ENCODE peak calls at places on chromosome 20, in ten cellular contexts. E is prostate gland, H is vagina, R is uterus, Z is H1, D is stomach, Q is A549, G is IMR-90, O is esophagus squamous epithelium, M is Peyer's patch. F is an unnamed sample.
A peak's percentile ranks its signal among the peaks of the same experiment; 100 is the strongest.

GRCh38 chr20:58994390-58995159 is 12.5 kb downstream of the CTSZ start:
- DNase-seq in R (no peak), Q (no peak), G (no peak), H (no peak), M (peak; percentile 30), O (no peak), E (no peak), D (no peak), Z (no peak), F (no peak)

GRCh38 chr20:46573234-46573633 is 22.8 kb upstream of the OCSTAMP start:
- DNase-seq in R (no peak), M (no peak), E (no peak), G (no peak), Q (no peak), O (no peak), H (no peak), D (no peak), Z (no peak), F (no peak)

GRCh38 chr20:56828402-56828801 is 199.3 kb downstream of the TFAP2C start:
- DNase-seq in R (no peak), M (no peak), H (no peak), E (no peak), O (no peak), D (no peak), G (no peak), Q (no peak), Z (no peak), F (no peak)

GRCh38 chr20:61886721-61887658 is 178.7 kb downstream of the TAF4 start:
- DNase-seq in Q (peak; percentile 45), O (no peak), E (no peak), Z (peak; percentile 66), M (peak; percentile 55), D (no peak), G (peak; percentile 35), R (no peak), H (no peak), F (peak; percentile 41)

GRCh38 chr20:26218301-26218700 is 521.6 kb upstream of the ZNF337 start:
- DNase-seq in O (no peak), H (no peak), Z (no peak), R (no peak), D (no peak), M (no peak), G (peak; percentile 5), Q (no peak), E (no peak), F (no peak)

GRCh38 chr20:11935754-11936551 is 18.3 kb downstream of the BTBD3 start:
- DNase-seq in M (no peak), R (no peak), O (no peak), Z (no peak), D (no peak), E (no peak), G (no peak), Q (no peak), H (no peak), F (no peak)

GRCh38 chr20:55790178-55790577 is 215.1 kb downstream of the CBLN4 start:
- DNase-seq in D (no peak), E (no peak), M (no peak), O (no peak), Q (no peak), H (no peak), R (no peak), G (no peak), Z (no peak), F (no peak)

GRCh38 chr20:20731945-20732296 is 19.5 kb upstream of the RALGAPA2 start:
- DNase-seq in O (no peak), D (no peak), M (no peak), G (no peak), R (peak; percentile 44), Z (no peak), Q (no peak), E (no peak), H (no peak), F (no peak)

GRCh38 chr20:59585714-59586404 is 18.5 kb upstream of the PHACTR3 start:
- DNase-seq in D (no peak), O (no peak), H (no peak), E (no peak), Z (no peak), G (no peak), R (no peak), Q (no peak), M (no peak), F (no peak)

GRCh38 chr20:54476336-54476928 is 1.0 kb downstream of the DOK5 start:
- DNase-seq in Q (no peak), D (no peak), M (no peak), Z (no peak), E (no peak), G (no peak), R (no peak), O (no peak), H (no peak), F (peak; percentile 25)

GRCh38 chr20:1278993-1279392 is 12.9 kb downstream of the SNPH start:
- DNase-seq in G (no peak), Q (no peak), O (no peak), E (no peak), D (no peak), M (no peak), H (no peak), Z (no peak), R (no peak), F (no peak)

GRCh38 chr20:19338960-19339359 is 126.5 kb downstream of the SLC24A3 start:
- DNase-seq in M (no peak), Z (no peak), Q (no peak), D (no peak), H (no peak), R (no peak), G (no peak), O (no peak), E (no peak), F (no peak)

GRCh38 chr20:45181639-45182038 is 6.9 kb downstream of the PI3 start:
- DNase-seq in O (no peak), E (no peak), R (no peak), H (no peak), Z (no peak), D (no peak), M (no peak), G (no peak), Q (no peak), F (no peak)

GRCh38 chr20:41991412-41991811 is 373.2 kb upstream of the CHD6 start:
- DNase-seq in R (no peak), G (no peak), Q (no peak), E (no peak), Z (no peak), M (no peak), O (no peak), H (no peak), D (no peak), F (no peak)

GRCh38 chr20:3786126-3786484 is 435 bp downstream of the CENPB start:
- DNase-seq in M (peak; percentile 69), O (no peak), D (peak; percentile 45), Q (no peak), Z (peak; percentile 70), H (no peak), R (no peak), E (peak; percentile 25), G (peak; percentile 61), F (peak; percentile 48)

GRCh38 chr20:36497856-36498255 is 43.5 kb upstream of the MYL9 start:
- DNase-seq in Z (no peak), G (no peak), O (no peak), D (peak; percentile 74), E (no peak), M (peak; percentile 27), H (no peak), Q (no peak), R (no peak), F (no peak)

GRCh38 chr20:43570496-43570895 is 11.7 kb downstream of the SGK2 start:
- DNase-seq in E (no peak), R (no peak), H (no peak), O (no peak), Q (no peak), M (no peak), Z (no peak), D (no peak), G (no peak), F (no peak)
- H3K9me3 ChIP-seq in E (no peaks in the 10 kb centered on the region), R (no peaks in the 10 kb centered on the region), H (no peaks in the 10 kb centered on the region), O (no peaks in the 10 kb centered on the region), Q (no peaks in the 10 kb centered on the region), M (no peaks in the 10 kb centered on the region), Z (no peaks in the 10 kb centered on the region), D (no peaks in the 10 kb centered on the region), G (no peaks in the 10 kb centered on the region), F (no peaks in the 10 kb centered on the region)

GRCh38 chr20:50415516-50416268 is 94.5 kb upstream of the PTPN1 start:
- DNase-seq in Q (peak; percentile 39), H (peak; percentile 99), Z (peak; percentile 59), D (peak; percentile 100), R (peak; percentile 99), M (peak; percentile 97), G (peak; percentile 87), O (peak; percentile 41), E (peak; percentile 100), F (peak; percentile 97)
- TF ChIP-seq POLR2A in Q (no peak), H (no peak), Z (no peak), D (peak; percentile 54), R (peak; percentile 79), M (peak; percentile 87), G (peak; percentile 38), O (peak; percentile 58), E (peak; percentile 82), F (peak; percentile 65)

DNA sequence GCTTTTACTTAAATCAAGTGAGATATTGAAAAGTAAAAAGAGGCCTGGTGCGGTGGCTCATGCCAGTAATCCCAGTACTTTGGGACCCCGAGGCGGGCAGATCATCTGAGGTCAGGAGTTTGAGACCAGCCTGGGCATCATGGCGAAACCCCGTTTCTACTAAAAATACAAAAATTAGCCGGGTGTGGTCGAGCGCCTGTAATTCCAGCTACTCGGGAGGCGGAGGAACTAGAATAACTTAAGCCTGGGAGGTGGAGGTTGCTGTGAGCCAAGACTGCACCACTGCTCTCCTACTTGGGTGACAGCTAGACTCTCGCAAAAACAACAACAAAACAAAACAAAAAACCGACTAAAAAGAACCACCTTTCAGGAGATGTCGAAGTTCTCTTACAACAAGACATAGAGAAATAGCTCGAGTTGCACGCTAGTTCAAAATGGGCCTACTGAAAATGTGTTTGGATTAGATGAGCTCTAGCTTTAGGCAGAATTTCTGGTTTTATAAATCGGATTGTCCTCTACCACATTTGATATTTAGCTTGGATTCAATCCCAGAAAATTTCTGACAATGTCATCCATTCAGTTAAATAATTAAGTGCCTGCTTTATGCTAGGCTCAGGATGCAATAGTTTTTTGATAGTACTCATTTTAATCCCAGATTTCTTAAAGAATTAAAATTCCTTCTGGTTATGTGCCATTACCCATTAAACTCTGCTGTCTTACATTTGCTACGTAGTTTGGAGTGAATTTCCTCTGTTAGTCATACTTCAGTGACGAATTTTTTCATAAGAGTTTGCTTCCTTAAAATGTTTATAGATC is 137.5 kb upstream of the SHLD1 start:
- DNase-seq in O (no peak), E (no peak), H (no peak), R (no peak), M (no peak), G (peak; percentile 85), Z (no peak), D (no peak), Q (no peak), F (no peak)
- H3K27ac ChIP-seq in O (peak overlapping the region; percentile 98), E (peak overlapping the region; percentile 41), H (peak overlapping the region; percentile 66), R (no peak overlapping the region), M (peak overlapping the region; percentile 16), G (peak overlapping the region; percentile 72), Z (no peak overlapping the region), D (peak overlapping the region; percentile 97), Q (peak overlapping the region; percentile 56), F (no peak overlapping the region)

DNA sequence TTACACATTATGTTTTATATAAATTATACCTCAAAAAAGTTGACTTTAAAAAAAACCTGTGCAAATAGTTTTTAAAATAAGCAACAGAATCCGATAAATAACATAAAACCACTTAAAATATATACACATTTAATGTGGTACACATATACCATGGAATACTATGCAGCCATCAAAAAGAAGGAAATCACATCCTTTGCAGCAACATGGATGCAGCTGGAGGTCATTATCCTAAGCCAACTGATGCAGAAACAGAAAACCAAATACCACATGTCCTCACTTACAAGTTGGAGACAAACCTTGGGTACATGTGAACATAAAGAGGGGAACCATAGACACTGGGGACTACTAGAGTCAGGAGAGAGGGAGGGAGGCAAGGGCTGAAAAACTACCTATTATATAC is 4.0 kb upstream of the DEFB121 start:
- DNase-seq in D (no peak), H (no peak), Q (no peak), G (no peak), O (no peak), R (no peak), M (no peak), Z (no peak), E (no peak), F (no peak)
- H3K9me3 ChIP-seq in D (peaks cover 5% of the 10 kb centered on the region), H (no peaks in the 10 kb centered on the region), Q (no peaks in the 10 kb centered on the region), G (no peaks in the 10 kb centered on the region), O (no peaks in the 10 kb centered on the region), R (no peaks in the 10 kb centered on the region), M (no peaks in the 10 kb centered on the region), Z (peaks cover 75% of the 10 kb centered on the region), E (no peaks in the 10 kb centered on the region), F (no peaks in the 10 kb centered on the region)